ENCODE peak calls at places on chromosomes 7 and 10, in six cellular contexts. N is psoas muscle; D is fibroblast of lung; Q is adrenal gland; X is pancreas; L is CD8-positive, alpha-beta T cell. Z is an unnamed sample.
A peak's percentile ranks its signal among the peaks of the same experiment; 100 is the strongest.

GRCh38 chr7:141737118-141737835 is 881 bp upstream of the SSBP1 start:
- DNase-seq in N (no peak), D (peak; percentile 3), Q (peak; percentile 8), X (no peak), L (peak; percentile 6), Z (peak; percentile 41)

GRCh38 chr7:77525231-77525630 is 11.9 kb upstream of the PTPN12 start:
- DNase-seq in N (no peak), D (peak; percentile 30), Q (no peak), X (no peak), L (no peak), Z (no peak)

GRCh38 chr10:33832124-33832787 is 497.8 kb upstream of the NRP1 start:
- DNase-seq in N (no peak), D (no peak), Q (no peak), X (no peak), L (no peak), Z (no peak)

GRCh38 chr10:52949899-52950298 is 177.3 kb upstream of the MBL2 start:
- DNase-seq in N (no peak), D (no peak), Q (no peak), X (no peak), L (no peak), Z (no peak)

GRCh38 chr7:94417921-94418320 is 23.2 kb downstream of the COL1A2 start:
- DNase-seq in N (no peak), D (no peak), Q (no peak), X (no peak), L (no peak), Z (no peak)

GRCh38 chr7:121937224-121937623 is 64.3 kb downstream of the PTPRZ1 start:
- DNase-seq in N (no peak), D (no peak), Q (no peak), X (no peak), L (no peak), Z (no peak)

GRCh38 chr10:119020627-119020946 is 8.9 kb upstream of the NANOS1 start:
- DNase-seq in N (peak; percentile 58), D (peak; percentile 45), Q (peak; percentile 62), X (no peak), L (no peak), Z (no peak)

GRCh38 chr7:75842836-75843446 is 29.3 kb upstream of the CCL24 start:
- DNase-seq in N (no peak), D (peak; percentile 91), Q (peak; percentile 35), X (no peak), L (no peak), Z (no peak)

GRCh38 chr10:49135575-49136313 is 1.9 kb upstream of the FAM170B start:
- DNase-seq in N (no peak), D (peak; percentile 18), Q (no peak), X (no peak), L (no peak), Z (no peak)

GRCh38 chr7:41756783-41757182 is 53.9 kb upstream of the INHBA start:
- DNase-seq in N (no peak), D (no peak), Q (no peak), X (no peak), L (no peak), Z (no peak)

GRCh38 chr10:103350522-103351260 is at the start of gene PCGF6:
- DNase-seq in N (peak; percentile 85), D (peak; percentile 74), Q (peak; percentile 81), X (peak; percentile 81), L (peak; percentile 58), Z (peak; percentile 82)

GRCh38 chr7:148049068-148049467 is 541.5 kb upstream of the C7orf33 start:
- DNase-seq in N (no peak), D (no peak), Q (no peak), X (no peak), L (no peak), Z (no peak)

GRCh38 chr7:33044986-33045385 is 17.6 kb downstream of the NT5C3A start:
- DNase-seq in N (no peak), D (peak; percentile 58), Q (no peak), X (no peak), L (no peak), Z (no peak)

GRCh38 chr7:55307123-55307916 is 57.8 kb upstream of the LANCL2 start:
- DNase-seq in N (no peak), D (peak; percentile 37), Q (no peak), X (no peak), L (no peak), Z (no peak)

GRCh38 chr7:51374936-51375335 is 58.3 kb upstream of the COBL start:
- DNase-seq in N (no peak), D (peak; percentile 19), Q (no peak), X (no peak), L (no peak), Z (no peak)

GRCh38 chr10:91924212-91925021 is 847 bp downstream of the BTAF1 start:
- DNase-seq in N (no peak), D (peak; percentile 14), Q (no peak), X (no peak), L (no peak), Z (no peak)

GRCh38 chr10:132764108-132764507 is 21.8 kb downstream of the NKX6-2 start:
- DNase-seq in N (no peak), D (no peak), Q (no peak), X (no peak), L (no peak), Z (no peak)

GRCh38 chr7:27547401-27547800 is 115.3 kb downstream of the HIBADH start:
- DNase-seq in N (no peak), D (peak; percentile 68), Q (no peak), X (no peak), L (no peak), Z (no peak)

GRCh38 chr10:35912615-35913170 is 270.6 kb upstream of the FZD8 start:
- DNase-seq in N (no peak), D (peak; percentile 44), Q (no peak), X (no peak), L (no peak), Z (no peak)

GRCh38 chr7:142001163-142001874 is 5.6 kb downstream of the MGAM start:
- DNase-seq in N (no peak), D (peak; percentile 3), Q (no peak), X (no peak), L (no peak), Z (peak; percentile 43)

GRCh38 chr10:1127629-1128028 is 71.4 kb downstream of the WDR37 start:
- DNase-seq in N (no peak), D (no peak), Q (no peak), X (no peak), L (no peak), Z (peak; percentile 5)

GRCh38 chr7:12783421-12783820 is 96.0 kb downstream of the ARL4A start:
- DNase-seq in N (no peak), D (peak; percentile 39), Q (no peak), X (no peak), L (no peak), Z (no peak)

GRCh38 chr10:120597902-120598301 is 140.9 kb downstream of the PLPP4 start:
- DNase-seq in N (no peak), D (no peak), Q (no peak), X (no peak), L (no peak), Z (no peak)

GRCh38 chr10:120601999-120602398 is 145.0 kb downstream of the PLPP4 start:
- DNase-seq in N (no peak), D (no peak), Q (no peak), X (no peak), L (no peak), Z (no peak)

GRCh38 chr10:120598377-120598776 is 141.3 kb downstream of the PLPP4 start:
- DNase-seq in N (no peak), D (no peak), Q (no peak), X (no peak), L (no peak), Z (no peak)

GRCh38 chr10:120599202-120599724 is 142.2 kb downstream of the PLPP4 start:
- DNase-seq in N (no peak), D (no peak), Q (no peak), X (no peak), L (no peak), Z (no peak)

GRCh38 chr10:120600871-120601644 is 144.0 kb downstream of the PLPP4 start:
- DNase-seq in N (no peak), D (peak; percentile 53), Q (no peak), X (no peak), L (no peak), Z (no peak)
- TF ChIP-seq CTCF in N (no peak), D (no peak), Q (no peak), X (no peak), L (no peak), Z (no peak)

DNA sequence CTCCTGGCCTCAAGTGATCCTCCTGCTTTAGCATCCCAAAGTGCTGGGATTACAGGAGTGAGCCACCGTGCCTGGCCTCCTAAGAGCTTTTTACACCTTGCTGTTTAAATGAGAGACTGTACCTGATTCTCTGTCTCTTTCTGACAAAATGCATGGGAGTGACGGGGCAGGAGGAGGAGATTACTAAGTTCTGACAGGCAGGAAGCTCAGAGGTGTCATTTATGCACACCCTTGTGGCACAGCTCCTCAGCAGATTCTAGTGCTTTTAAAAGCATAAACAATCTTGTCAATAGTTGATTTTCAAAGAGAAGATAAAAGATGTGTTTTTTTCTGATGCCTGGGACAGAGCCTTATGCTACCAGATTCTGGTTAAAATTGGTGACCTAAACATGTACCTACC is 39.7 kb upstream of the STEAP4 start:
- DNase-seq in N (no peak), D (no peak), Q (no peak), X (no peak), L (no peak), Z (no peak)
- H3K4me1 ChIP-seq in N (no peaks in the 10 kb centered on the region), D (no peaks in the 10 kb centered on the region), Q (peaks cover 9% of the 10 kb centered on the region), X (no peaks in the 10 kb centered on the region), L (no peaks in the 10 kb centered on the region), Z (no peaks in the 10 kb centered on the region)

DNA sequence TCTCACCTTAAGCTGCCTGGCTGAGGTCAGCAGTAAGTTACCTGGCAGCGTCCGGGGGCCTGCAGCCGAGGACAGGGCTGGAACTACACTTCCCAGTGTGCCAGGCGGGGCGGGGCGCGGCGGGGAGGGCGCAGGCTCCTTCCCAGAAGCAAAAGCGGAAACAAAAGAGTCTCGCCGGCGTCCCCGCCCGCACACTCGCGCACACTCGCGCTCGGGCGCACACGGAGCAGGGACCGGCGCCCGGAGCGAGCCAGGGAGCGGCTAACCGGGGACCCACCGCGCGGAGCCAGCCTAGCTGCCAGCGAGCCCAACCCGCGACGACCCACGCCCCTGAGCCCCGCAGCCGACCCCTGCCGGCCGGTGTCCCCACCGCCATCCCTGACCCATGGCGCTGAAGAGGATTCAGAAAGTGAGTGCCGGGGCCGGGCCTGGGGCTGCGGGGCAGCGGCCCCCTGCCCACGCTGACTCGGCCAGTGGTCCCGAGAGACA is at the start of gene UBE2D1:
- DNase-seq in N (peak; percentile 89), D (peak; percentile 73), Q (peak; percentile 93), X (peak; percentile 91), L (peak; percentile 76), Z (peak; percentile 94)
- TF ChIP-seq CTCF in N (peak; percentile 26), D (no peak), Q (peak; percentile 32), X (no peak), L (no peak), Z (no peak)

GRCh38 chr10:124705817-124706461 is 38.2 kb downstream of the FAM53B start:
- DNase-seq in N (no peak), D (no peak), Q (no peak), X (no peak), L (no peak), Z (no peak)

GRCh38 chr10:124703372-124703771 is 40.8 kb downstream of the FAM53B start:
- DNase-seq in N (no peak), D (no peak), Q (no peak), X (no peak), L (no peak), Z (no peak)

GRCh38 chr10:124703778-124704427 is 40.3 kb downstream of the FAM53B start:
- DNase-seq in N (peak; percentile 87), D (no peak), Q (peak; percentile 92), X (peak; percentile 61), L (no peak), Z (peak; percentile 58)

GRCh38 chr10:124705021-124705740 is 39.0 kb downstream of the FAM53B start:
- DNase-seq in N (no peak), D (no peak), Q (no peak), X (no peak), L (no peak), Z (no peak)

GRCh38 chr10:124704428-124704805 is 39.8 kb downstream of the FAM53B start:
- DNase-seq in N (no peak), D (no peak), Q (no peak), X (no peak), L (no peak), Z (no peak)
- H3K4me1 ChIP-seq in N (peaks cover 100% of the 10 kb centered on the region), D (peaks cover 19% of the 10 kb centered on the region), Q (peaks cover 100% of the 10 kb centered on the region), X (peaks cover 31% of the 10 kb centered on the region), L (peaks cover 79% of the 10 kb centered on the region), Z (peaks cover 26% of the 10 kb centered on the region)